ENCODE peak calls at places on chromosomes 7 and 10, in eight cellular contexts. U is A549; L is psoas muscle; P is left ventricle myocardium inferior; X is foreskin keratinocyte; K is CD8-positive, alpha-beta memory T cell; Q is ovary; V is astrocyte. M is an unnamed sample. For H3K4me1, the result is how much of the 10 kb centered on the place peaks cover.

GRCh38 chr7:111499027-111499426 is 63.3 kb downstream of the IMMP2L start:
- DNase-seq in U (peak), L (no peak), Q (no peak), X (peak), V (peak), P (no peak), K (no peak), M (no peak)

GRCh38 chr10:18204050-18204449 is 63.8 kb downstream of the CACNB2 start:
- DNase-seq in K (no peak), U (no peak), P (no peak), X (no peak), Q (no peak), L (no peak), V (no peak), M (no peak)

GRCh38 chr10:28285816-28286215 is 17.0 kb downstream of the MPP7 start:
- DNase-seq in L (no peak), K (no peak), V (no peak), X (no peak), U (no peak), P (no peak), Q (no peak), M (no peak)

GRCh38 chr10:3045471-3046209 is 21.7 kb upstream of the PFKP start:
- DNase-seq in P (peak), U (peak), K (no peak), X (peak), V (peak), L (peak), Q (peak), M (peak)

GRCh38 chr7:155533120-155533826 is 13.1 kb downstream of the CNPY1 start:
- DNase-seq in V (no peak), X (no peak), L (no peak), P (no peak), Q (no peak), U (no peak), K (no peak), M (no peak)

GRCh38 chr7:1232623-1233327 is at the start of gene UNCX:
- DNase-seq in Q (no peak), K (no peak), X (no peak), P (no peak), V (no peak), L (no peak), U (no peak), M (no peak)

GRCh38 chr10:127117125-127117524 is 79.3 kb downstream of the INSYN2A start:
- DNase-seq in U (peak), V (peak), Q (peak), L (no peak), P (peak), X (no peak), K (no peak), M (no peak)

GRCh38 chr7:4849390-4849789 is 12.4 kb downstream of the PAPOLB start:
- DNase-seq in L (no peak), V (peak), K (no peak), Q (no peak), P (no peak), X (peak), U (peak), M (no peak)

GRCh38 chr10:107814865-107815487 is 650.5 kb upstream of the SORCS1 start:
- DNase-seq in Q (no peak), U (no peak), L (no peak), P (no peak), K (no peak), X (no peak), V (peak), M (no peak)

GRCh38 chr7:35909870-35910357 is 109.1 kb downstream of the SEPTIN7 start:
- DNase-seq in L (no peak), K (no peak), V (peak), P (no peak), U (no peak), Q (no peak), X (no peak), M (no peak)

GRCh38 chr7:28672397-28672797 is 260.1 kb downstream of the CREB5 start:
- DNase-seq in U (no peak), Q (no peak), L (no peak), K (no peak), P (no peak), V (no peak), X (no peak), M (no peak)

GRCh38 chr10:12707461-12708185 is 293.9 kb downstream of the CCDC3 start:
- DNase-seq in Q (peak), K (no peak), L (no peak), V (peak), X (no peak), P (no peak), U (peak), M (no peak)

GRCh38 chr10:119669975-119670640 is 18.9 kb downstream of the BAG3 start:
- DNase-seq in U (no peak), X (no peak), K (no peak), V (no peak), P (peak), Q (no peak), L (peak), M (no peak)

GRCh38 chr10:80444646-80445319 is 9.3 kb upstream of the TSPAN14 start:
- DNase-seq in X (no peak), L (peak), Q (peak), U (peak), K (peak), V (peak), P (peak), M (peak)

GRCh38 chr7:6248581-6248980 is 23.8 kb downstream of the CYTH3 start:
- DNase-seq in L (no peak), X (no peak), U (no peak), K (no peak), V (peak), Q (no peak), P (no peak), M (no peak)

GRCh38 chr7:28835800-28836199 is 122.3 kb downstream of the TRIL start:
- DNase-seq in K (no peak), P (no peak), X (no peak), Q (no peak), U (no peak), L (no peak), V (peak), M (no peak)

GRCh38 chr7:138904122-138904435 is 77.1 kb downstream of the KIAA1549 start:
- DNase-seq in L (no peak), K (no peak), V (no peak), P (no peak), U (no peak), Q (no peak), X (no peak), M (no peak)

GRCh38 chr10:682931-683447 is 6.5 kb downstream of the DIP2C start:
- DNase-seq in X (no peak), Q (no peak), P (no peak), L (no peak), K (no peak), V (no peak), U (no peak), M (no peak)
- H3K27ac ChIP-seq in X (peak), Q (no peak), P (no peak), L (peak), K (no peak), V (peak), U (peak), M (no peak)

GRCh38 chr10:5575144-5575481 is 50.4 kb downstream of the CALML3 start:
- DNase-seq in Q (no peak), L (peak), U (no peak), X (no peak), P (no peak), V (no peak), K (no peak), M (no peak)

GRCh38 chr10:5576154-5576748 is 51.5 kb downstream of the CALML3 start:
- DNase-seq in K (no peak), V (no peak), P (no peak), Q (no peak), U (no peak), X (no peak), L (no peak), M (no peak)

GRCh38 chr10:5574642-5575131 is 49.9 kb downstream of the CALML3 start:
- DNase-seq in K (no peak), V (no peak), U (no peak), X (no peak), P (no peak), Q (no peak), L (peak), M (peak)

GRCh38 chr10:5575482-5576153 is 50.9 kb downstream of the CALML3 start:
- DNase-seq in X (no peak), K (no peak), V (peak), L (peak), P (no peak), Q (peak), U (no peak), M (peak)

GRCh38 chr10:5576780-5577472 is 52.2 kb downstream of the CALML3 start:
- DNase-seq in V (no peak), U (no peak), P (no peak), K (no peak), Q (no peak), L (no peak), X (no peak), M (peak)
- H3K4me1 ChIP-seq in V (under half), U (under half), P (under half), K (under half), Q (under half), L (under half), X (under half), M (under half)

GRCh38 chr7:16484453-16485158 is 19.1 kb upstream of the SOSTDC1 start:
- DNase-seq in U (peak), V (peak), K (no peak), X (peak), Q (no peak), L (no peak), P (no peak), M (no peak)
- H3K27ac ChIP-seq in U (peak), V (peak), K (no peak), X (peak), Q (no peak), L (no peak), P (no peak), M (no peak)

DNA sequence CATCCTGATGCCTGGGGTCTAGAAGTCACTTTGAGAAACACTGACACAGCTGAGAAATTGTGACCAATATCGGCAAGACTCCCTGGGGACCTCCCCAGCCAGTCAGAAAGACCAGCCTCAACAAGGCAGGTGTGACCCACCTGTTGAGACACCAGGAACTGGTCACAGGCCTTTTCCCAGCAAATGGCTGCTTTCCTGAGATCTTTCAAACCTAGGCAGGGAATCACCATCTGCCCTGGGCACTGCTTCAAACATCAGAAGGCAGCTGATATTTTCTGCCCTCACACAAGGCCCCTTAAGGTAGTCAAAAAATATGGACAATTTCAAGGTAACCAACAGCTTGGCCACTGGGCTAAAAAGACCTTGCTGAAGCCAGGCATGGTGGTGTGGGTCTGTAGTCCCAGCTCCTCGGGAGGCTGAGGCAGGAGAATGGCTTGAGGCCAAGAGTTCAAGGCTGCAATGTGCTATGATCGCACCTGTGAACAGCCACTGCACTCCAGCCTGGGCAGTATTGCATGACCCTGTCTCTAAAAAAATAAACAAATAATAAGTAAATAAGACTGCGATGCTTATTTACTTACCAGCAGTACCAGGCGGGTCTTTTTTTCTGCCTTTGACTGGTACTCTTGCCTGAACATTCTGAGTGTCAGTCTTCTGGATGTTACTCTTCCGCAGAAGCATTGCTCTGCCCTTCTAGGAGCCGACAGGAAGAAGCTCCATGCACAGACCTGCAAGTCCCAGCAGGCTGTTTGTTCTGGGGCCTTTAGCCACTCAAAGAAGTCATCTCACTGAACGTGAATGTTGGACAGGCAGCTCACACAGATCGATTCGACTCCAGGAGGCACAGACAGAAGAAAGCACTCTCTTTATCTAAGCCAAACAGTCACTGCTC is 59.7 kb downstream of the SORBS1 start:
- DNase-seq in K (no peak), X (no peak), U (no peak), P (no peak), L (no peak), Q (no peak), V (no peak), M (no peak)
- H3K4me1 ChIP-seq in K (under half), X (under half), U (under half), P (half or more), L (half or more), Q (under half), V (under half), M (under half)

GRCh38 chr10:79133386-79133785 is 64.6 kb downstream of the ZMIZ1 start:
- DNase-seq in P (no peak), V (no peak), U (no peak), K (no peak), L (no peak), Q (no peak), X (no peak), M (no peak)
- H3K27ac ChIP-seq in P (peak), V (no peak), U (peak), K (no peak), L (no peak), Q (peak), X (no peak), M (no peak)

M was measured in lower lobe of right lung.